ENCODE peak calls at places on chromosomes 5 and 9, in nine cellular contexts. One of them, this sample, is unnamed. For H3K4me1, the result is how much of the 10 kb centered on the place peaks cover.

GRCh38 chr9:119736478-119737454 is 367.5 kb upstream of the BRINP1 start:
- DNase-seq in A673: no peak
- DNase-seq in right atrium auricular region: no peak
- DNase-seq in adrenal gland: no peak
- DNase-seq in BE2C: no peak
- DNase-seq in psoas muscle: no peak
- DNase-seq in Peyer's patch: peak
- DNase-seq in GM23338: no peak
- DNase-seq in fibroblast of lung: no peak
- DNase-seq in this sample: no peak

GRCh38 chr5:89147026-89147425 is 264.0 kb upstream of the MEF2C start:
- DNase-seq in Peyer's patch: no peak
- DNase-seq in A673: no peak
- DNase-seq in fibroblast of lung: no peak
- DNase-seq in GM23338: no peak
- DNase-seq in BE2C: no peak
- DNase-seq in right atrium auricular region: no peak
- DNase-seq in adrenal gland: no peak
- DNase-seq in psoas muscle: no peak
- DNase-seq in this sample: no peak

GRCh38 chr9:73118898-73119554 is 32.6 kb upstream of the ANXA1 start:
- DNase-seq in Peyer's patch: no peak
- DNase-seq in fibroblast of lung: peak
- DNase-seq in GM23338: no peak
- DNase-seq in right atrium auricular region: no peak
- DNase-seq in psoas muscle: no peak
- DNase-seq in BE2C: no peak
- DNase-seq in adrenal gland: no peak
- DNase-seq in A673: no peak
- DNase-seq in this sample: no peak

GRCh38 chr5:57841671-57842375 is 359.2 kb upstream of the ACTBL2 start:
- DNase-seq in A673: peak
- DNase-seq in right atrium auricular region: no peak
- DNase-seq in GM23338: peak
- DNase-seq in Peyer's patch: no peak
- DNase-seq in adrenal gland: peak
- DNase-seq in BE2C: no peak
- DNase-seq in psoas muscle: no peak
- DNase-seq in fibroblast of lung: peak
- DNase-seq in this sample: peak

GRCh38 chr5:84287964-84288363 is 96.7 kb downstream of the EDIL3 start:
- DNase-seq in fibroblast of lung: peak
- DNase-seq in A673: peak
- DNase-seq in Peyer's patch: no peak
- DNase-seq in BE2C: no peak
- DNase-seq in adrenal gland: no peak
- DNase-seq in psoas muscle: no peak
- DNase-seq in GM23338: no peak
- DNase-seq in right atrium auricular region: no peak
- DNase-seq in this sample: no peak

GRCh38 chr5:43037929-43038510 is 2.1 kb downstream of the ANXA2R start:
- DNase-seq in adrenal gland: no peak
- DNase-seq in A673: peak
- DNase-seq in psoas muscle: no peak
- DNase-seq in right atrium auricular region: no peak
- DNase-seq in BE2C: no peak
- DNase-seq in GM23338: peak
- DNase-seq in Peyer's patch: peak
- DNase-seq in fibroblast of lung: peak
- DNase-seq in this sample: no peak

GRCh38 chr9:112020680-112021596 is 124.3 kb downstream of the UGCG start:
- DNase-seq in GM23338: no peak
- DNase-seq in A673: no peak
- DNase-seq in fibroblast of lung: peak
- DNase-seq in Peyer's patch: no peak
- DNase-seq in psoas muscle: no peak
- DNase-seq in adrenal gland: no peak
- DNase-seq in right atrium auricular region: no peak
- DNase-seq in BE2C: no peak
- DNase-seq in this sample: no peak

GRCh38 chr9:79662553-79662956 is 90.8 kb downstream of the TLE4 start:
- DNase-seq in Peyer's patch: no peak
- DNase-seq in adrenal gland: no peak
- DNase-seq in BE2C: no peak
- DNase-seq in GM23338: peak
- DNase-seq in psoas muscle: no peak
- DNase-seq in fibroblast of lung: no peak
- DNase-seq in right atrium auricular region: no peak
- DNase-seq in A673: peak
- DNase-seq in this sample: no peak

GRCh38 chr9:84966876-84967830 is 297.6 kb downstream of the NTRK2 start:
- DNase-seq in GM23338: peak
- DNase-seq in BE2C: no peak
- DNase-seq in Peyer's patch: no peak
- DNase-seq in adrenal gland: no peak
- DNase-seq in psoas muscle: no peak
- DNase-seq in A673: peak
- DNase-seq in right atrium auricular region: no peak
- DNase-seq in fibroblast of lung: no peak
- DNase-seq in this sample: no peak
- TF ChIP-seq CTCF in GM23338: peak
- TF ChIP-seq CTCF in BE2C: peak
- TF ChIP-seq CTCF in Peyer's patch: no peak
- TF ChIP-seq CTCF in adrenal gland: no peak
- TF ChIP-seq CTCF in psoas muscle: no peak
- TF ChIP-seq CTCF in A673: peak
- TF ChIP-seq CTCF in right atrium auricular region: peak
- TF ChIP-seq CTCF in fibroblast of lung: no peak
- TF ChIP-seq CTCF in this sample: no peak

DNA sequence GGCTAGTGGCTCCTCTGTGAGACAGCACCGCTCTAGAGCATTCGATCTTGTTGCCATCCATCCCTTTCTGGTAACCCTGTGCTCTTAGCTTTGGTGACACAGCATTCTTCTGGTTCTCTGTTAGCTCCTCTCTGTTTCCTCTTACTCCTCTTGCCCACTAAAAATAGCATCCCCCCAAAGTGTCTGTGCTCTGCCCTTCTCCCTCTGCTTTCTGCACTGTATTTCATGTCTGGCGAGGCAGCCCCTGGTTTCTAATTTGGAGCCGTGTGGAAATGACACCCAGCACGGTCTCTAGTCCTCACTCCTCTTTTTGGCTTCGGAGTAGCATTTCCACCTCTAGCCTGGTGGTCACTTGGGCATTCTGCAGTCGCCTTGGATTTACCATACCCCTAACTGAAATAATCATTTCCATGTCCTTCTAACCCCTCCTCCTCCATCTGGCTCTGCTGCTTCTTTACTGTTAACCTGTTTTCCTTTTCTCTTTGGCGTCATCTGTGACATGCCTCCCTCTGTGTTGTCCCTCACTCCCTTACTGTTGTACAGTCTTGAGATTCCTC is 23.8 kb downstream of the NPR3 start:
- DNase-seq in BE2C: no peak
- DNase-seq in Peyer's patch: no peak
- DNase-seq in GM23338: peak
- DNase-seq in right atrium auricular region: no peak
- DNase-seq in fibroblast of lung: no peak
- DNase-seq in adrenal gland: no peak
- DNase-seq in A673: no peak
- DNase-seq in psoas muscle: no peak
- DNase-seq in this sample: no peak
- H3K4me1 ChIP-seq in BE2C: under half
- H3K4me1 ChIP-seq in Peyer's patch: under half
- H3K4me1 ChIP-seq in GM23338: under half
- H3K4me1 ChIP-seq in right atrium auricular region: under half
- H3K4me1 ChIP-seq in fibroblast of lung: under half
- H3K4me1 ChIP-seq in adrenal gland: under half
- H3K4me1 ChIP-seq in A673: under half
- H3K4me1 ChIP-seq in psoas muscle: under half
- H3K4me1 ChIP-seq in this sample: under half

GRCh38 chr5:127810707-127811106 is 107.5 kb downstream of the CCDC192 start:
- DNase-seq in A673: no peak
- DNase-seq in BE2C: no peak
- DNase-seq in Peyer's patch: no peak
- DNase-seq in psoas muscle: no peak
- DNase-seq in adrenal gland: no peak
- DNase-seq in GM23338: no peak
- DNase-seq in right atrium auricular region: no peak
- DNase-seq in fibroblast of lung: no peak
- DNase-seq in this sample: no peak
- TF ChIP-seq CTCF in A673: no peak
- TF ChIP-seq CTCF in BE2C: no peak
- TF ChIP-seq CTCF in Peyer's patch: no peak
- TF ChIP-seq CTCF in psoas muscle: no peak
- TF ChIP-seq CTCF in adrenal gland: no peak
- TF ChIP-seq CTCF in GM23338: no peak
- TF ChIP-seq CTCF in right atrium auricular region: no peak
- TF ChIP-seq CTCF in fibroblast of lung: no peak
- TF ChIP-seq CTCF in this sample: no peak

GRCh38 chr5:171592076-171592475 is 172.6 kb downstream of the FGF18 start:
- DNase-seq in Peyer's patch: no peak
- DNase-seq in right atrium auricular region: peak
- DNase-seq in A673: no peak
- DNase-seq in BE2C: no peak
- DNase-seq in adrenal gland: no peak
- DNase-seq in GM23338: no peak
- DNase-seq in fibroblast of lung: no peak
- DNase-seq in psoas muscle: no peak
- DNase-seq in this sample: peak
- H3K4me1 ChIP-seq in Peyer's patch: under half
- H3K4me1 ChIP-seq in right atrium auricular region: under half
- H3K4me1 ChIP-seq in A673: under half
- H3K4me1 ChIP-seq in BE2C: under half
- H3K4me1 ChIP-seq in adrenal gland: under half
- H3K4me1 ChIP-seq in GM23338: under half
- H3K4me1 ChIP-seq in fibroblast of lung: under half
- H3K4me1 ChIP-seq in psoas muscle: under half
- H3K4me1 ChIP-seq in this sample: under half

DNA sequence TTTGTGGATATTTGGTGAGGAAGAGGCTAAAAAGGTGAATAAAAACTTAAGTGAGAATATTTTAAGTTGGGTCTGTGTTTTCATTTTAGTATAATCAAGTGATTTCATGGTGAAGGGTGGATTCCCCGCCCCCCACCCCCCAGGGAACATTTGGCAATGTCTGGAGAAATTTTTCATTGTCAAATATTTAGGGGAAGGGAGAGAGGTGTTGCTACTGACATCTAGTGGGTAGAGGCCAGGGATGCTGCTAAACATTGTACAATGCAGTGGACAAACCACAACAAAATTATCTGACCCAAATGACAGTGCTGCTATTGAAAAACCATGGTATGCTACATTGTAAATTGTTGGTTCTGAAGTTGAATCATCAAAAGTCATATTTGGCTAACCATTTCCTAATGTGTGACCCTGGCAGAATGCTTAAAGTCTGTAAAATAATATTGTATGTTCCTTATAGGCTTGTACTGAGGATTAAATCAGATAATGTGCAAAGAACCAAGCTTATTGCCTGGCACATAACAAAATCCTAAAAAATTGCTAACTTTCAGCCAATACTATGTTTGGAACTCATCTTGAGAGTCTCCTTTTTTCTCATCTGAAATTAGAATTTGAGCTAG is 5.6 kb downstream of the C5orf24 start:
- DNase-seq in right atrium auricular region: no peak
- DNase-seq in fibroblast of lung: peak
- DNase-seq in BE2C: peak
- DNase-seq in GM23338: no peak
- DNase-seq in adrenal gland: no peak
- DNase-seq in A673: peak
- DNase-seq in Peyer's patch: no peak
- DNase-seq in psoas muscle: no peak
- DNase-seq in this sample: peak
- TF ChIP-seq CTCF in right atrium auricular region: peak
- TF ChIP-seq CTCF in fibroblast of lung: peak
- TF ChIP-seq CTCF in BE2C: peak
- TF ChIP-seq CTCF in GM23338: peak
- TF ChIP-seq CTCF in adrenal gland: peak
- TF ChIP-seq CTCF in A673: peak
- TF ChIP-seq CTCF in Peyer's patch: peak
- TF ChIP-seq CTCF in psoas muscle: peak
- TF ChIP-seq CTCF in this sample: no peak

DNA sequence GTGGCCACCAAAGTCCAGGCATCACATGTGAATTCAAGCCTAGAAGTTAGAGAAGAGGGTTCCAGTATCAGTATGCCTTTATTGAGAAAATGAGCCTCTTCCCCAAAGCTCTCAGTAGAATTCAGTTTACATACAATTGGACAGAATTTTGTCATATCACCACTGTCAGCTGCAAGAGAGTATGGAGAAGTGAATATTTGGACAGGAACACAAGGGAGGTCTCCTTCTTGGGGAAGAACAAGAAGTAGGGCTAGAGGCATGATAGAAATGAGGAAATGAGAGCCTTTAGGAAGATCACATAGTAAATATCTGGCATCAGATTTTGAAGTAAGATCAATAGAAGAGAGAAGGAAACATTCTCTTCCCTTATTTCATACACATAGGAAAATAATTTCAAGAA is 27.8 kb upstream of the VLDLR start:
- DNase-seq in fibroblast of lung: no peak
- DNase-seq in psoas muscle: no peak
- DNase-seq in Peyer's patch: no peak
- DNase-seq in A673: no peak
- DNase-seq in right atrium auricular region: no peak
- DNase-seq in BE2C: no peak
- DNase-seq in adrenal gland: no peak
- DNase-seq in GM23338: no peak
- DNase-seq in this sample: no peak
- H3K4me1 ChIP-seq in fibroblast of lung: under half
- H3K4me1 ChIP-seq in psoas muscle: under half
- H3K4me1 ChIP-seq in Peyer's patch: under half
- H3K4me1 ChIP-seq in A673: under half
- H3K4me1 ChIP-seq in right atrium auricular region: under half
- H3K4me1 ChIP-seq in BE2C: under half
- H3K4me1 ChIP-seq in adrenal gland: under half
- H3K4me1 ChIP-seq in GM23338: under half
- H3K4me1 ChIP-seq in this sample: under half

DNA sequence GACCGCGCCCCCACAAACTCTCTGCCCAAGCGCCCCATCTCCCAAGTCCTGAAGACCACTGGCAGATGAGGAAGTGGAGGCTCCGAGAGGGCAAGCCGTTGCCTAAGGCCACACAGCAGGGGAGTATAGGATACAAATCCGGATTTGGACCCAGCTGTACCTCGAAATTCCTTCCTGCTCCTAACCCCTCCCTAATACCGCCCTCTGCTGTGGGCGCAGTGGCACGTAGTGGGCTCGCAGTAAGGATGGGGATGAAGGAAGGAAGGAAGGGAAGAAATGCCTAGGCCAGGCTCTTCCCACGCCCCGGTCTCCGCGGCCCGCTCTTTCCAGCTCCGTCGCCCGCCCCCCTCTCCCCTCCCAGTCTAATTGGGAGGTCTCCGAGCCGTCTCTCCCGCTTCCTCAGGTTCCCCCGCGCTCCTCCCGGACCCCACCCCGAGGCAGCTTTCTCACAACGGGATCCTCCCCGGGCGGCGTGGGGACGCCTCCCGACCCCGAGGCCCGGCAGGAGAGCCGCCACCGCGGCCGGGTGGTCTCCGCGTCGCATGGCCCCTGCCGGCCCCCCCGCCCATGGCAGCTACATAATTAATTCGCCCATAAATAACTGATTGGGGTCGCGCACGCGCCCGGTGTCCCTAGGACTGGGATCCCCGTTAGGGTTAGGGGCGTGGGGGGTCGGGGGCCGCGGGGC is 138.9 kb downstream of the C9orf50 start:
- DNase-seq in BE2C: peak
- DNase-seq in adrenal gland: no peak
- DNase-seq in Peyer's patch: no peak
- DNase-seq in GM23338: peak
- DNase-seq in fibroblast of lung: no peak
- DNase-seq in psoas muscle: no peak
- DNase-seq in A673: peak
- DNase-seq in right atrium auricular region: no peak
- DNase-seq in this sample: peak
- TF ChIP-seq CTCF in BE2C: peak
- TF ChIP-seq CTCF in adrenal gland: no peak
- TF ChIP-seq CTCF in Peyer's patch: no peak
- TF ChIP-seq CTCF in GM23338: peak
- TF ChIP-seq CTCF in fibroblast of lung: peak
- TF ChIP-seq CTCF in psoas muscle: no peak
- TF ChIP-seq CTCF in A673: peak
- TF ChIP-seq CTCF in right atrium auricular region: peak
- TF ChIP-seq CTCF in this sample: no peak

This sample was measured in heart left ventricle.